ENCODE peak calls at places on chromosome 12, in nine cellular contexts. C, W, V, S, A, G, P, Q and H are unnamed samples.

GRCh38 chr12:26318661-26319068 is 123.3 kb downstream of the SSPN start:
- DNase-seq in C (peak; percentile 89), W (peak; percentile 23), V (peak; percentile 75), S (peak; percentile 54), A (no peak), G (no peak), P (peak; percentile 53), Q (peak; percentile 57), H (no peak)

GRCh38 chr12:42508913-42509312 is 80.6 kb downstream of the PRICKLE1 start:
- DNase-seq in C (no peak), W (no peak), V (no peak), S (no peak), A (no peak), G (no peak), P (no peak), Q (no peak), H (no peak)

GRCh38 chr12:54338682-54339296 is 13.9 kb downstream of the COPZ1 start:
- DNase-seq in C (peak; percentile 56), W (no peak), V (no peak), S (no peak), A (no peak), G (no peak), P (no peak), Q (no peak), H (no peak)

GRCh38 chr12:65510584-65511050 is 232.1 kb downstream of the MSRB3 start:
- DNase-seq in C (no peak), W (peak; percentile 43), V (no peak), S (no peak), A (no peak), G (peak; percentile 77), P (no peak), Q (no peak), H (peak; percentile 6)

GRCh38 chr12:68352067-68352466 is 19.9 kb upstream of the MDM1 start:
- DNase-seq in C (peak; percentile 77), W (no peak), V (no peak), S (no peak), A (no peak), G (no peak), P (no peak), Q (no peak), H (no peak)

GRCh38 chr12:21656931-21657335 is 709 bp downstream of the LDHB start:
- DNase-seq in C (peak; percentile 50), W (no peak), V (peak; percentile 66), S (peak; percentile 22), A (no peak), G (peak; percentile 47), P (no peak), Q (no peak), H (no peak)

GRCh38 chr12:124359671-124360581 is 65.0 kb downstream of the RFLNA start:
- DNase-seq in C (no peak), W (peak; percentile 94), V (peak; percentile 89), S (no peak), A (peak; percentile 97), G (no peak), P (no peak), Q (peak; percentile 96), H (peak; percentile 81)

GRCh38 chr12:119718141-119718540 is 50.2 kb downstream of the PRKAB1 start:
- DNase-seq in C (no peak), W (no peak), V (no peak), S (no peak), A (no peak), G (no peak), P (no peak), Q (no peak), H (no peak)

GRCh38 chr12:106120578-106121105 is 18.1 kb downstream of the NUAK1 start:
- DNase-seq in C (no peak), W (peak; percentile 48), V (no peak), S (no peak), A (no peak), G (no peak), P (no peak), Q (peak; percentile 56), H (no peak)

GRCh38 chr12:30533518-30533917 is 162.2 kb downstream of the IPO8 start:
- DNase-seq in C (peak; percentile 1), W (no peak), V (no peak), S (no peak), A (no peak), G (no peak), P (no peak), Q (no peak), H (no peak)

GRCh38 chr12:56333197-56333678 is 562 bp downstream of the PAN2 start:
- DNase-seq in C (no peak), W (no peak), V (no peak), S (peak; percentile 41), A (no peak), G (no peak), P (no peak), Q (no peak), H (no peak)

GRCh38 chr12:70049596-70050360 is 193.5 kb upstream of the CNOT2 start:
- DNase-seq in C (no peak), W (no peak), V (no peak), S (peak; percentile 45), A (no peak), G (no peak), P (no peak), Q (no peak), H (no peak)

GRCh38 chr12:130016194-130016593 is 112.4 kb upstream of the TMEM132D start:
- DNase-seq in C (no peak), W (no peak), V (no peak), S (no peak), A (no peak), G (no peak), P (no peak), Q (no peak), H (no peak)

GRCh38 chr12:104735801-104736200 is 222.3 kb downstream of the SLC41A2 start:
- DNase-seq in C (no peak), W (no peak), V (no peak), S (no peak), A (no peak), G (no peak), P (no peak), Q (no peak), H (no peak)

GRCh38 chr12:103538397-103538796 is 42.6 kb upstream of the C12orf42 start:
- DNase-seq in C (no peak), W (no peak), V (no peak), S (peak; percentile 16), A (no peak), G (no peak), P (no peak), Q (no peak), H (no peak)

GRCh38 chr12:14394317-14395058 is 29.0 kb downstream of the ATF7IP start:
- DNase-seq in C (peak; percentile 84), W (no peak), V (no peak), S (peak; percentile 51), A (no peak), G (no peak), P (no peak), Q (no peak), H (no peak)

GRCh38 chr12:53532026-53532425 is 24.7 kb upstream of the NPFF start:
- DNase-seq in C (no peak), W (no peak), V (no peak), S (no peak), A (no peak), G (no peak), P (no peak), Q (no peak), H (no peak)

GRCh38 chr12:92558241-92558773 is 144.5 kb upstream of the PLEKHG7 start:
- DNase-seq in C (no peak), W (no peak), V (no peak), S (no peak), A (no peak), G (no peak), P (no peak), Q (no peak), H (no peak)

GRCh38 chr12:104649913-104650312 is 193.2 kb downstream of the CHST11 start:
- DNase-seq in C (no peak), W (no peak), V (no peak), S (no peak), A (no peak), G (no peak), P (no peak), Q (no peak), H (no peak)

DNA sequence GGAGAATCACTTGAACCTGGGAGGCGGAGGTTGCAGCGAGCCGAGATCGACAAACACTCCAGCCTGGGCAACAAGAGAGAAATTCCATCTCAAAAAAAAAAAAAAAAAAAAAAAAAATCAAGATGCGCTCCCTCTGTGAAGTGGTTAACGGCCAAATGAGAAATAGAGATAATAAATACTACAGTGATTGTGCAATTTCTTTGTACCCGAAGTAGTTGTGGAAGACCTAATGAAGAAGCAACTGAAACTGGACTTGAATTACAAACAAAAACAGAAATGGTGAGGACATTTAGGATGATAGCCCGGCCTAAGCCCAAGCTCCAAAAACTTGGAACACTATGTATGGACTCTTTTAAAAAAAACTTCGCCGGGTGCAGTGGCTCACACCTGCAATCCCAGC is 44.2 kb upstream of the CDK17 start:
- DNase-seq in C (no peak), W (no peak), V (no peak), S (no peak), A (no peak), G (no peak), P (no peak), Q (no peak), H (no peak)
- H3K27ac ChIP-seq in C (no peak overlapping the region), W (peak overlapping the region; percentile 63), V (peak overlapping the region; percentile 72), S (peak overlapping the region; percentile 76), A (no peak overlapping the region), G (no peak overlapping the region), P (peak overlapping the region; percentile 99), Q (no peak overlapping the region), H (no peak overlapping the region)

DNA sequence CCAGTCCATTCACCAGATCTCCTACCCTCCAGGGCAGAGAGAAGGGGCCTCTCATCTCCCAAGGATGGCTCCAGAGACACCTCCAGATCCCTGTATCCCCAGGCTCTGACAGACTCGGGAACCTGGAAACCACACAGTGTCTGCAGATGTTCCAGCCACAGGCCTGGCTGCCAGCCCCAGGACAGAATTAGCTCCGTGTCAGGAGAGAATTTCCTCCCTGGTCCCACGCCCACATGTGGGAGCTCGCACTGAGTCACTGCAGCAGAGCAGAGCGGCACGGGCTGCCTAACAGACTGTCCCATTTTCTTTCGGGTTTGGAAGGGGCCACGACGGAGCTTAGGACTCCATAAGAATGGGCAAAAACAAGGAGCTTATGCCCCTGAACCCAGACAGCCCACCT is 33.6 kb downstream of the CMKLR1 start:
- DNase-seq in C (peak; percentile 71), W (peak; percentile 88), V (peak; percentile 86), S (peak; percentile 63), A (peak; percentile 97), G (no peak), P (no peak), Q (peak; percentile 92), H (no peak)
- H3K27ac ChIP-seq in C (no peak overlapping the region), W (peak overlapping the region; percentile 87), V (peak overlapping the region; percentile 78), S (peak overlapping the region; percentile 79), A (peak overlapping the region; percentile 88), G (no peak overlapping the region), P (no peak overlapping the region), Q (peak overlapping the region; percentile 68), H (no peak overlapping the region)

GRCh38 chr12:110079477-110080400 is 31.4 kb upstream of the C12orf76 start:
- DNase-seq in C (peak; percentile 39), W (peak; percentile 49), V (peak; percentile 82), S (no peak), A (no peak), G (no peak), P (no peak), Q (peak; percentile 34), H (peak; percentile 91)
- H3K27ac ChIP-seq in C (no peak overlapping the region), W (no peak overlapping the region), V (peak overlapping the region; percentile 77), S (no peak overlapping the region), A (no peak overlapping the region), G (no peak overlapping the region), P (no peak overlapping the region), Q (no peak overlapping the region), H (peak overlapping the region; percentile 91)

DNA sequence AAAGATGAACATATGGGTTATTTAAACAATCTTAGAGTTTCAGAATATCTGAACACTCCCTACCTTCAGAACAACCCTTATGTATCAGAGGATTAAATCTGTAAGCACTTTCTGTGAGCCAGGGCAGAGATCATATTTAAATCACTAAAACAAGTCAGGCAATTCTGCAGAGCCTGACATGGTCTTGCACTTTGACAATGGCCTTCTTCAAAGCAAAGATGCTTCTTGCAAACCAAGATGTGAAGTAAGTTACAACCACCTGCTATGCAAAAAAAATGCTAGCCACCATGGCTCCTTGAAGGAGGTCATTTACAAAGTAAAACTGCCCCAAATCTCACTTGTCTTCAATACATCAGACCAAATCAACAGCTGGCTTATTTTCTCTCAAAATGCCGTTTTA is 3.2 kb downstream of the PPP1CC start:
- DNase-seq in C (no peak), W (no peak), V (no peak), S (no peak), A (no peak), G (no peak), P (no peak), Q (no peak), H (no peak)
- H3K27ac ChIP-seq in C (no peak overlapping the region), W (peak overlapping the region; percentile 49), V (no peak overlapping the region), S (no peak overlapping the region), A (no peak overlapping the region), G (no peak overlapping the region), P (no peak overlapping the region), Q (no peak overlapping the region), H (no peak overlapping the region)